ENCODE peak calls at places on chromosome 2, in ten cellular contexts. S is IMR-90, X is K562, I is adrenal gland, N is body of pancreas, L is right lobe of liver, U is A549, F is erythroblast, G is suprapubic skin, K is GM12892. W is an unnamed sample.

GRCh38 chr2:54461251-54461650 is 5.1 kb downstream of the SPTBN1 start:
- DNase-seq in S (no peak), X (no peak), I (no peak), N (no peak), L (no peak), U (no peak), F (no peak), G (no peak), K (no peak), W (no peak)

GRCh38 chr2:75424936-75425619 is 135.7 kb downstream of the EVA1A start:
- DNase-seq in S (peak), X (peak), I (no peak), N (no peak), L (no peak), U (no peak), F (peak), G (no peak), K (no peak), W (peak)

GRCh38 chr2:127324635-127325034 is 30.7 kb upstream of the ERCC3 start:
- DNase-seq in S (peak), X (peak), I (peak), N (peak), L (no peak), U (peak), F (peak), G (no peak), K (no peak), W (no peak)

GRCh38 chr2:86134709-86135108 is 28.7 kb downstream of the PTCD3 start:
- DNase-seq in S (no peak), X (no peak), I (no peak), N (no peak), L (no peak), U (no peak), F (no peak), G (no peak), K (no peak), W (no peak)

GRCh38 chr2:190408538-190409271 is 550 bp downstream of the MFSD6 start:
- DNase-seq in S (no peak), X (peak), I (peak), N (peak), L (peak), U (peak), F (peak), G (peak), K (peak), W (peak)

GRCh38 chr2:69138793-69139510 is 126.0 kb downstream of the ANTXR1 start:
- DNase-seq in S (peak), X (no peak), I (peak), N (no peak), L (no peak), U (peak), F (no peak), G (no peak), K (no peak), W (no peak)

GRCh38 chr2:169770991-169771390 is 27.7 kb upstream of the SSB start:
- DNase-seq in S (no peak), X (no peak), I (no peak), N (no peak), L (no peak), U (no peak), F (no peak), G (no peak), K (no peak), W (no peak)

GRCh38 chr2:85258194-85258605 is 69.6 kb downstream of the TGOLN2 start:
- DNase-seq in S (no peak), X (no peak), I (no peak), N (no peak), L (no peak), U (no peak), F (no peak), G (no peak), K (no peak), W (no peak)

GRCh38 chr2:210502997-210503621 is 26.6 kb upstream of the LANCL1 start:
- DNase-seq in S (peak), X (peak), I (peak), N (peak), L (peak), U (peak), F (peak), G (no peak), K (peak), W (no peak)

GRCh38 chr2:199455533-199456382 is 2.0 kb downstream of the SATB2 start:
- DNase-seq in S (peak), X (peak), I (peak), N (peak), L (peak), U (peak), F (no peak), G (peak), K (no peak), W (no peak)

GRCh38 chr2:199456383-199457146 is 1.2 kb downstream of the SATB2 start:
- DNase-seq in S (no peak), X (peak), I (no peak), N (no peak), L (no peak), U (peak), F (no peak), G (no peak), K (no peak), W (no peak)

GRCh38 chr2:199458017-199458805 is 472 bp upstream of the SATB2 start:
- DNase-seq in S (no peak), X (peak), I (peak), N (no peak), L (peak), U (peak), F (peak), G (peak), K (no peak), W (no peak)

GRCh38 chr2:199458806-199459285 is 1.1 kb upstream of the SATB2 start:
- DNase-seq in S (peak), X (no peak), I (no peak), N (peak), L (no peak), U (no peak), F (peak), G (peak), K (no peak), W (no peak)

DNA sequence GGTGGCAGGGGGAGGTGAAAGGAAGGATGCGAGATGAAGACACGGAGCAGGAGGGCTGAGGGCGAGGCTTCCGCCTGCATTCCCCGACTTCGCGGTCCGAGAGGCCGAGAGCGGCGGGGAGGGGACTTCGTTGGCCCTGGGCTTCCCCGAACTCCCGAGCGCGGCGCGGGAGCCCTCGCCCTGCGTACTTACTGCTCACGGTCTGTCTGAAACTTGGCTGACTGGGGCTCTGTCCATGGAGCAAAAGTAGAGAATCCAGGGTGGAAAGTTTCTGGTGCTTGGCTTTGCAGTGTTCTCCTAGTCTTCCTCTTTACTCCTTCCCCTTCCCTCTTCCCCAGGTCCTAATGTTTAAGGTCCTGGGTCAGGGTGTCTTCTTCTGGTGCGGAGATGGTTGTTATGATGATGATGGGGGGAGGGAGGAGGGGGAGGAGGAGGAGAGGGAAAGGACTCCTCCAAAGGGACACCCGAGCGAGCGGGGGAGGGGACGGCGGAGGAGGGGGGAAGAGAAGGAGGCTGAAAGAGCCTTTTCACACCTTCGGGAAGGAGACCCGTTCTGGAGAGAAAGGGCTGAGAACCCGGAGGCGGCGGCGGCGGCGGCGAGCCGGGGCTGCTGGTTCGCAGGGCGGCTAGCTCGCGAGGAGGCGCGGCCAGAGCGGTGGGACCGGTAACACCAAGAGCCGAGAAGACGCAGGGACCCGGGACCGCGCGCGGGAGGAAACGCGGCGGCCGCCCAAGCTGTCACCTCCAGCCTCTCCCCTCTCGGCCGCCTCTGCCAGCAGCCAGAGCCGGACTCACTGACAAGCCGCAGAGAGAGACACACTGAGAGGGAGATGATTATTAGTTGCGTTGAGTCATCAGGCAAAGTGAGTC is at the start of gene SATB2:
- DNase-seq in S (peak), X (peak), I (peak), N (peak), L (peak), U (peak), F (peak), G (peak), K (no peak), W (peak)
- TF ChIP-seq POLR2A in S (peak), X (peak), I (peak), N (no peak), L (no peak), U (no peak), F (no peak), G (no peak), K (no peak), W (no peak)

GRCh38 chr2:231706731-231707624 is 1.3 kb upstream of the PTMA start:
- DNase-seq in S (peak), X (peak), I (peak), N (peak), L (peak), U (peak), F (peak), G (peak), K (peak), W (peak)
- TF ChIP-seq POLR2A in S (no peak), X (peak), I (peak), N (peak), L (peak), U (peak), F (peak), G (peak), K (peak), W (peak)

GRCh38 chr2:121727332-121727731 is 9.3 kb downstream of the NIFK start:
- DNase-seq in S (no peak), X (no peak), I (no peak), N (no peak), L (no peak), U (no peak), F (no peak), G (no peak), K (no peak), W (no peak)
- TF ChIP-seq POLR2A in S (no peak), X (no peak), I (no peak), N (no peak), L (no peak), U (no peak), F (no peak), G (no peak), K (no peak), W (no peak)

DNA sequence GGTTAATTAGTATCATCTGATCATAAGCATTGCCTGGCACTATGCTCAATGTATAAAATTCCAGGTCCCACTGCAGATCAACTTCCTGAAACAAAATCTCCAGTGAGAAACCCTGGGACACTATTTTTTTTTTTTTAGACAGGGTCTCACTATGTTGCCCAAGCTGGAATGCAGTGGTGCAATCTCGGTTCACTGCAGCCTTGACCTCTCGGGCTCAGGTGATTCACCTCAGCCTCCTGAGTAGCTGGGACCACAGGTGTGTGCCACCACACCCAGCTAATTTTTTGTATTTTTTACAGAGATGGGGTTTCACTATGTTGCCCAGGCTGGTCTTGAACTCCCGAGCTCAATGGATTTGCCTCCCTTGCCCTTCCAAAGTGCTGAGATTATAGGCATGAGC is 31.1 kb downstream of the DTNB start:
- DNase-seq in S (no peak), X (no peak), I (no peak), N (no peak), L (no peak), U (no peak), F (no peak), G (no peak), K (no peak), W (no peak)
- TF ChIP-seq POLR2A in S (no peak), X (no peak), I (no peak), N (no peak), L (no peak), U (no peak), F (no peak), G (no peak), K (no peak), W (no peak)

DNA sequence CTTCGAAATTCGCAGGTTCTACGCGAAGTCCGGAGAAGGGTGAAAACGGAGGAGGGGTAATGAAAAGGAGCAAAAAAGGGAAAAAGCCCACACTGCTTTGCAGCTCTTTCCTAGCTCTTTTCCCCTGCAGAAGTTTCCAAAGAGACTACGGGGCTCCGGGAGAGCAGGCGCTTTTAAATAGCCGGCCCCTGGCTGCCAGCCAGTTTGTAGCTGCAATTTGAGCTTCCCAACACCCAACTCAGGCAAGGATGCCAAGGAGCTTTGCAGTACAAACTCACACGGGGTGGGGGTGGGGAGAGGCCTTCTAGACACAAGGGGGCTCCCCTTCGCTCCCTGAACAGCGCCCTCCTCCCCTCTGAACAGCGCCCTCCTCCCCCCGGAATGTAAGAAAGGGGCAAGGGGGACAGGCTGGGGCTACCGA is at the start of gene IGFBP5:
- DNase-seq in S (peak), X (no peak), I (peak), N (peak), L (peak), U (no peak), F (peak), G (peak), K (no peak), W (no peak)
- TF ChIP-seq POLR2A in S (peak), X (no peak), I (peak), N (peak), L (no peak), U (no peak), F (no peak), G (peak), K (no peak), W (no peak)

DNA sequence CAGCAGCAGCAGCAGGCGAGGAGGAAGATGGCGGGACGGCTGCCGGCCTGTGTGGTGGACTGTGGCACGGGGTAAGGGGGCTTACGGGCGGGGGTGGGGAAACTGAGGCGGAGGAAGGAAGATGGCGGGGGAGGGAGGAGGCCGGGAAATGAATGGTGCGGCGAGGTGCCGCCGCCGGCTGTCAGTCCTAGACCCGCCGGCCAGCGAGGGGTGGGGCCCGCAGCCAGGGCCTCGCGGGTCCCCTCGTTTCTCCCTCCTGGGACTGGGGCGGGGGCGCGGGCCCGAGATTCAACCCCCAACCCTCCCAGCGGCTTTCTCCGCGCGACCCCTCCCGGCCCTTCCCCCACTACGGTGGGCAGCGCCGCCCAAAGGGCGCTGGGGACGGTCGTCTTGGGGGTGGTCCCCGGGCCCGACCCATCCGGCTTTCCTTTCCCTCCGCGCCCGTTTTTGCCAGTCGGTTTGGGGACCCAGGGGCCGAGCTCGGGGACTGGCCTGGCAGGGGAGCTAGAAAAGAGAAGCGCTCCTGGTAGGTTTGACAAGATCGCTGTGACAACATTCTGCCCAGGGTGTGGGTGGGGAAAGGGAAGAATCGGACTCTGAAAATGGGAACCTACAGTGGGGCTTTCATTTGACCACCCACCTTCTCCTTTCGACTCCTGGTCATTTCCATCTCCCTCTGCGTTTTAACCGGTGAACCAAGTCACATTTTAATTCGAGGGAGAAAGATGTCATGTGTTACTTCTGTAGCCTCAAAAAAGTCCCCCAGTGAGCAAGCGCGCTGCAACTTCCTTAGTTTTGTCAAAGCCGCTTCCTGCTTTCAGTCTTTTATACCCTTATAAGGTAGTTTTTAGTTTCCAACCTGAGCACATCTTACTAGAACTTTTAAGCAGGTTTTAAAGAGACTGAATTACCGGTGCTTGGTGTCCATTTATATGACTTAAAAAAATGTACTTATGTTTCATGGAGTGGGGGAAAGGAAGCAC is 655 bp downstream of the ACTR3 start:
- DNase-seq in S (peak), X (peak), I (peak), N (peak), L (peak), U (peak), F (peak), G (peak), K (no peak), W (peak)
- TF ChIP-seq POLR2A in S (peak), X (peak), I (peak), N (peak), L (peak), U (no peak), F (peak), G (no peak), K (peak), W (no peak)

GRCh38 chr2:200786826-200787225 is 24.9 kb upstream of the BZW1 start:
- DNase-seq in S (peak), X (no peak), I (peak), N (no peak), L (no peak), U (no peak), F (no peak), G (no peak), K (no peak), W (no peak)

GRCh38 chr2:200786423-200786822 is 25.3 kb upstream of the BZW1 start:
- DNase-seq in S (peak), X (no peak), I (no peak), N (no peak), L (no peak), U (no peak), F (no peak), G (no peak), K (no peak), W (no peak)

GRCh38 chr2:200788129-200788718 is 23.5 kb upstream of the BZW1 start:
- DNase-seq in S (peak), X (no peak), I (no peak), N (no peak), L (no peak), U (no peak), F (no peak), G (no peak), K (no peak), W (no peak)

GRCh38 chr2:200790185-200790584 is 21.5 kb upstream of the BZW1 start:
- DNase-seq in S (no peak), X (no peak), I (no peak), N (no peak), L (no peak), U (no peak), F (no peak), G (no peak), K (no peak), W (no peak)

GRCh38 chr2:200787351-200788128 is 24.2 kb upstream of the BZW1 start:
- DNase-seq in S (peak), X (peak), I (peak), N (no peak), L (no peak), U (no peak), F (no peak), G (no peak), K (no peak), W (no peak)
- TF ChIP-seq POLR2A in S (peak), X (no peak), I (peak), N (no peak), L (no peak), U (no peak), F (no peak), G (no peak), K (no peak), W (no peak)

DNA sequence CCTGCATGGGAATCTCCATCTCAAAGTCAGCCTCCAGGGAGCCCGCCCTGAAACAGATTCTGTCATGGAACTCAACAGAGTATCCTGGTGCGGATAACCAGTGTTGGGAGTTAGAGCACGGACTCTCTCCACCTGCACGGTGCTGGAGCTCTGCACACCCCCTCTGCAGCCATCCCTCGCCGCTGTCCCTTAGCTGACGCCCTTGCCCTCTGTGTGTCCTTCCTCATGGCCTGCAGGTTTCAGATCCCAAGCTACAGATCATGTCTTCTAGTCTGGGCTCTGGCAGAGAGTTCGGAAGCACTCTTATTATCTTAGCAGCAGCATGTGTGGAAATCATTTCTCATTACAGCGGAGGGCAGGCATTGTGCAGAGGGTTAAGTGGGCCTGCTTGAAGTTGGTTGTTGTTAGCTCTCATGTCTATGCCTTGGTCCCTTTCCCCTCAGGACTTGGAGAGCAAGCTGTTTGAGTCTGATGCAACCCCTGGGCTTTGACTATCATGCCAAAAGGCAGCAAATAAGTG is 26.0 kb downstream of the TMEM127 start:
- DNase-seq in S (no peak), X (no peak), I (no peak), N (no peak), L (no peak), U (no peak), F (no peak), G (no peak), K (no peak), W (no peak)
- TF ChIP-seq POLR2A in S (no peak), X (no peak), I (no peak), N (no peak), L (no peak), U (no peak), F (no peak), G (no peak), K (no peak), W (no peak)

W was measured in upper lobe of left lung.